ENCODE peak calls at places on chromosomes 7 and 10, in eight cellular contexts. One of them, this sample, is unnamed.

GRCh38 chr7:18552311-18552916 is 56.9 kb downstream of the HDAC9 start:
- DNase-seq in endothelial cell: no peak
- DNase-seq in astrocyte of the cerebellum: no peak
- DNase-seq in stimulated activated CD4-positive, alpha-beta T cell treated with anti-CD3 and anti-CD28 coated beads, Interleukin-2, amount 100 ng/mL, for 48 hours: no peak
- DNase-seq in NCI-H2171: no peak
- DNase-seq in AG09309: no peak
- DNase-seq in T-helper 1 cell: no peak
- DNase-seq in stomach: no peak
- DNase-seq in this sample: no peak

GRCh38 chr7:33646166-33646565 is 259.2 kb upstream of the BMPER start:
- DNase-seq in astrocyte of the cerebellum: no peak
- DNase-seq in endothelial cell: no peak
- DNase-seq in stomach: no peak
- DNase-seq in AG09309: no peak
- DNase-seq in T-helper 1 cell: no peak
- DNase-seq in stimulated activated CD4-positive, alpha-beta T cell treated with anti-CD3 and anti-CD28 coated beads, Interleukin-2, amount 100 ng/mL, for 48 hours: no peak
- DNase-seq in NCI-H2171: no peak
- DNase-seq in this sample: no peak

GRCh38 chr10:28624351-28624750 is 53.0 kb upstream of the BAMBI start:
- DNase-seq in T-helper 1 cell: no peak
- DNase-seq in NCI-H2171: no peak
- DNase-seq in astrocyte of the cerebellum: no peak
- DNase-seq in AG09309: no peak
- DNase-seq in endothelial cell: no peak
- DNase-seq in stomach: no peak
- DNase-seq in stimulated activated CD4-positive, alpha-beta T cell treated with anti-CD3 and anti-CD28 coated beads, Interleukin-2, amount 100 ng/mL, for 48 hours: no peak
- DNase-seq in this sample: no peak

GRCh38 chr7:16657656-16658279 is 11.8 kb downstream of the BZW2 start:
- DNase-seq in stomach: no peak
- DNase-seq in NCI-H2171: peak; percentile 26
- DNase-seq in endothelial cell: peak; percentile 27
- DNase-seq in stimulated activated CD4-positive, alpha-beta T cell treated with anti-CD3 and anti-CD28 coated beads, Interleukin-2, amount 100 ng/mL, for 48 hours: no peak
- DNase-seq in astrocyte of the cerebellum: no peak
- DNase-seq in T-helper 1 cell: no peak
- DNase-seq in AG09309: peak; percentile 73
- DNase-seq in this sample: peak; percentile 80

GRCh38 chr7:80330434-80330833 is 181.4 kb downstream of the GNAT3 start:
- DNase-seq in astrocyte of the cerebellum: peak; percentile 6
- DNase-seq in AG09309: peak; percentile 73
- DNase-seq in NCI-H2171: no peak
- DNase-seq in endothelial cell: no peak
- DNase-seq in stomach: no peak
- DNase-seq in stimulated activated CD4-positive, alpha-beta T cell treated with anti-CD3 and anti-CD28 coated beads, Interleukin-2, amount 100 ng/mL, for 48 hours: no peak
- DNase-seq in T-helper 1 cell: no peak
- DNase-seq in this sample: no peak

GRCh38 chr10:17831896-17832295 is 22.7 kb downstream of the MRC1 start:
- DNase-seq in stomach: no peak
- DNase-seq in AG09309: no peak
- DNase-seq in stimulated activated CD4-positive, alpha-beta T cell treated with anti-CD3 and anti-CD28 coated beads, Interleukin-2, amount 100 ng/mL, for 48 hours: no peak
- DNase-seq in NCI-H2171: no peak
- DNase-seq in astrocyte of the cerebellum: no peak
- DNase-seq in endothelial cell: no peak
- DNase-seq in T-helper 1 cell: no peak
- DNase-seq in this sample: no peak

GRCh38 chr7:70620333-70621055 is 511.4 kb upstream of the GALNT17 start:
- DNase-seq in T-helper 1 cell: no peak
- DNase-seq in stimulated activated CD4-positive, alpha-beta T cell treated with anti-CD3 and anti-CD28 coated beads, Interleukin-2, amount 100 ng/mL, for 48 hours: no peak
- DNase-seq in endothelial cell: no peak
- DNase-seq in astrocyte of the cerebellum: no peak
- DNase-seq in NCI-H2171: no peak
- DNase-seq in stomach: no peak
- DNase-seq in AG09309: no peak
- DNase-seq in this sample: no peak

GRCh38 chr7:2529161-2530075 is 9.8 kb downstream of the LFNG start:
- DNase-seq in astrocyte of the cerebellum: no peak
- DNase-seq in NCI-H2171: no peak
- DNase-seq in AG09309: no peak
- DNase-seq in stomach: peak; percentile 63
- DNase-seq in T-helper 1 cell: peak; percentile 85
- DNase-seq in stimulated activated CD4-positive, alpha-beta T cell treated with anti-CD3 and anti-CD28 coated beads, Interleukin-2, amount 100 ng/mL, for 48 hours: peak; percentile 33
- DNase-seq in endothelial cell: no peak
- DNase-seq in this sample: no peak

GRCh38 chr7:75813084-75813483 is 522 bp downstream of the CCL24 start:
- DNase-seq in AG09309: no peak
- DNase-seq in endothelial cell: no peak
- DNase-seq in astrocyte of the cerebellum: no peak
- DNase-seq in T-helper 1 cell: no peak
- DNase-seq in stimulated activated CD4-positive, alpha-beta T cell treated with anti-CD3 and anti-CD28 coated beads, Interleukin-2, amount 100 ng/mL, for 48 hours: no peak
- DNase-seq in NCI-H2171: no peak
- DNase-seq in stomach: no peak
- DNase-seq in this sample: no peak

GRCh38 chr7:129724796-129725195 is 113.3 kb downstream of the NRF1 start:
- DNase-seq in endothelial cell: no peak
- DNase-seq in T-helper 1 cell: no peak
- DNase-seq in stomach: no peak
- DNase-seq in astrocyte of the cerebellum: no peak
- DNase-seq in stimulated activated CD4-positive, alpha-beta T cell treated with anti-CD3 and anti-CD28 coated beads, Interleukin-2, amount 100 ng/mL, for 48 hours: no peak
- DNase-seq in NCI-H2171: no peak
- DNase-seq in AG09309: no peak
- DNase-seq in this sample: no peak

GRCh38 chr10:116721991-116722392 is 20.4 kb downstream of the HSPA12A start:
- DNase-seq in endothelial cell: no peak
- DNase-seq in stomach: no peak
- DNase-seq in NCI-H2171: no peak
- DNase-seq in stimulated activated CD4-positive, alpha-beta T cell treated with anti-CD3 and anti-CD28 coated beads, Interleukin-2, amount 100 ng/mL, for 48 hours: no peak
- DNase-seq in T-helper 1 cell: no peak
- DNase-seq in AG09309: no peak
- DNase-seq in astrocyte of the cerebellum: no peak
- DNase-seq in this sample: no peak

GRCh38 chr7:135333196-135333595 is 99.6 kb downstream of the STRA8 start:
- DNase-seq in NCI-H2171: no peak
- DNase-seq in endothelial cell: no peak
- DNase-seq in T-helper 1 cell: no peak
- DNase-seq in stomach: no peak
- DNase-seq in astrocyte of the cerebellum: no peak
- DNase-seq in AG09309: no peak
- DNase-seq in stimulated activated CD4-positive, alpha-beta T cell treated with anti-CD3 and anti-CD28 coated beads, Interleukin-2, amount 100 ng/mL, for 48 hours: no peak
- DNase-seq in this sample: no peak

GRCh38 chr10:57864789-57865676 is 402.7 kb downstream of the IPMK start:
- DNase-seq in endothelial cell: no peak
- DNase-seq in NCI-H2171: no peak
- DNase-seq in AG09309: no peak
- DNase-seq in astrocyte of the cerebellum: no peak
- DNase-seq in stomach: no peak
- DNase-seq in stimulated activated CD4-positive, alpha-beta T cell treated with anti-CD3 and anti-CD28 coated beads, Interleukin-2, amount 100 ng/mL, for 48 hours: no peak
- DNase-seq in T-helper 1 cell: no peak
- DNase-seq in this sample: no peak